ENCODE peak calls at places on chromosomes 3 and 15, in five cellular contexts. W is GOT3, O is mesothelial cell of epicardium, P is NCI-H345, Z is heart left ventricle. N is an unnamed sample.

GRCh38 chr3:131778526-131778925 is 256.3 kb downstream of the CPNE4 start:
- DNase-seq in W (no peak), O (no peak), P (no peak), Z (no peak), N (no peak)

GRCh38 chr3:107345968-107346367 is 31.3 kb upstream of the CCDC54 start:
- DNase-seq in W (no peak), O (no peak), P (no peak), Z (no peak), N (no peak)

GRCh38 chr15:96732704-96733103 is 402.2 kb downstream of the NR2F2 start:
- DNase-seq in W (no peak), O (no peak), P (no peak), Z (no peak), N (no peak)

GRCh38 chr15:97961067-97961954 is 808 bp downstream of the ARRDC4 start:
- DNase-seq in W (no peak), O (peak), P (no peak), Z (peak), N (no peak)

GRCh38 chr3:99825239-99825638 is 7.6 kb downstream of the CMSS1 start:
- DNase-seq in W (no peak), O (no peak), P (no peak), Z (no peak), N (no peak)

GRCh38 chr3:24416224-24416623 is 78.4 kb downstream of the THRB start:
- DNase-seq in W (no peak), O (no peak), P (no peak), Z (no peak), N (no peak)

GRCh38 chr3:111610612-111611054 is 15.5 kb upstream of the ZBED2 start:
- DNase-seq in W (no peak), O (no peak), P (no peak), Z (no peak), N (no peak)

GRCh38 chr3:127197300-127198150 is 4.6 kb downstream of the PRR23E start:
- DNase-seq in W (no peak), O (no peak), P (no peak), Z (no peak), N (no peak)

N was measured in D721Med.